ENCODE peak calls at places on chromosomes 4 and X, in seven cellular contexts. J is H1; F is Peyer's patch; O is pancreas; M is CD4-positive, alpha-beta T cell; A is neuronal stem cell; D is astrocyte. P is an unnamed sample.
A peak's percentile ranks its signal among the peaks of the same experiment; 100 is the strongest.

GRCh38 chr4:189771696-189772361 is 168.8 kb upstream of the FRG1 start:
- DNase-seq in F (no peak), A (no peak), O (no peak), M (no peak), J (no peak), D (no peak), P (no peak)

GRCh38 chr4:77742054-77742453 is 77.1 kb downstream of the CNOT6L start:
- DNase-seq in O (no peak), J (no peak), D (no peak), F (no peak), A (no peak), M (no peak), P (peak; percentile 40)

GRCh38 chrX:25523574-25523973 is 507.8 kb upstream of the ARX start:
- DNase-seq in O (no peak), J (peak; percentile 42), F (no peak), A (peak; percentile 12), M (no peak), D (no peak), P (peak; percentile 52)

GRCh38 chr4:73329300-73329699 is 70.7 kb upstream of the ANKRD17 start:
- DNase-seq in D (no peak), A (no peak), J (no peak), F (no peak), M (no peak), O (no peak), P (no peak)

GRCh38 chrX:29431895-29432294 is 783.5 kb upstream of the MAGEB2 start:
- DNase-seq in M (no peak), O (no peak), A (no peak), F (no peak), D (no peak), J (no peak), P (no peak)

GRCh38 chr4:7416745-7417432 is 17.8 kb downstream of the PSAPL1 start:
- DNase-seq in A (no peak), F (no peak), J (peak; percentile 24), O (no peak), D (no peak), M (no peak), P (no peak)

GRCh38 chrX:11137543-11138139 is 26.5 kb downstream of the HCCS start:
- DNase-seq in M (no peak), F (no peak), D (peak; percentile 9), A (no peak), J (no peak), O (no peak), P (peak; percentile 90)

GRCh38 chr4:138861130-138861529 is 154.5 kb upstream of the NOCT start:
- DNase-seq in M (no peak), A (no peak), J (no peak), D (peak; percentile 70), O (no peak), F (no peak), P (peak; percentile 34)

GRCh38 chr4:28462766-28463165 is 1602.1 kb downstream of the STIM2 start:
- DNase-seq in O (no peak), F (no peak), J (no peak), M (no peak), D (no peak), A (no peak), P (peak; percentile 4)

GRCh38 chr4:136036744-136037143 is 1495.5 kb downstream of the PCDH18 start:
- DNase-seq in A (no peak), D (peak; percentile 74), O (no peak), F (no peak), J (no peak), M (no peak), P (peak; percentile 97)

GRCh38 chr4:10947898-10948297 is 263.3 kb upstream of the CLNK start:
- DNase-seq in A (no peak), F (no peak), D (no peak), M (no peak), J (no peak), O (no peak), P (no peak)

GRCh38 chr4:26281876-26282275 is 38.9 kb upstream of the RBPJ start:
- DNase-seq in F (no peak), O (no peak), A (no peak), M (no peak), D (no peak), J (no peak), P (peak; percentile 37)

GRCh38 chr4:38684271-38684670 is 20.3 kb downstream of the KLF3 start:
- DNase-seq in D (no peak), F (no peak), J (no peak), M (no peak), O (no peak), A (no peak), P (no peak)

GRCh38 chr4:153955306-153955705 is 166.4 kb upstream of the SFRP2 start:
- DNase-seq in M (no peak), D (no peak), F (no peak), J (no peak), A (no peak), O (no peak), P (peak; percentile 57)

GRCh38 chr4:105327222-105327621 is 146.6 kb downstream of the PPA2 start:
- DNase-seq in F (no peak), D (no peak), O (no peak), M (no peak), A (no peak), J (no peak), P (no peak)

GRCh38 chr4:141636771-141637460 is 533 bp downstream of the IL15 start:
- DNase-seq in D (peak; percentile 58), A (peak; percentile 39), F (peak; percentile 78), J (peak; percentile 70), M (no peak), O (peak; percentile 80), P (peak; percentile 83)

DNA sequence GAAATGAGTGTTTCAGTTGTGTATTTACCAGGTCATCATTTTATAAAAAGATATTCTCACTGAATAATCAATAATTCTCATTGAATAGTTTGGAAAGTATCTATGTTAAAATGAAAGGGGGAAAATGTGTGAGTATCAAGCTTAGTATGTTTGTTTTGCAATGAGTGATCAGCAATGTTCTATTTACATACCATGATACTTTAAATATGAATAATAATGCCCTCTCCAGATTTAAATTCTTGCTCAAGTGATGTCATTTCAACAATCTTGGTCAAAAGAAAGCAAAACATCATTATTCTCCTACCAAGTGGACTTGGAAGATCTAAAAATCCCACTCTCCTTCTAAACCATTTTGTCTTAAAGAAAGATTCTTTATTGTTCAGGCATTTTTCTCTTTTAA is 42.1 kb upstream of the ANKRD50 start:
- DNase-seq in O (no peak), D (no peak), J (no peak), F (no peak), A (no peak), M (no peak), P (peak; percentile 56)
- H3K27me3 ChIP-seq in O (no peaks in the 10 kb centered on the region), D (no peaks in the 10 kb centered on the region), J (no peaks in the 10 kb centered on the region), F (no peaks in the 10 kb centered on the region), A (no peaks in the 10 kb centered on the region), M (no peaks in the 10 kb centered on the region), P (no peaks in the 10 kb centered on the region)

GRCh38 chr4:6288342-6288741 is 18.7 kb downstream of the WFS1 start:
- DNase-seq in D (no peak), J (no peak), F (no peak), O (no peak), M (no peak), A (no peak), P (no peak)

GRCh38 chr4:6288871-6289270 is 19.2 kb downstream of the WFS1 start:
- DNase-seq in D (no peak), F (no peak), M (no peak), J (no peak), A (no peak), O (no peak), P (no peak)

GRCh38 chr4:6291784-6292297 is 22.2 kb downstream of the WFS1 start:
- DNase-seq in D (no peak), A (no peak), O (no peak), M (no peak), F (no peak), J (no peak), P (no peak)

GRCh38 chr4:6290769-6291547 is 21.3 kb downstream of the WFS1 start:
- DNase-seq in F (no peak), J (no peak), A (no peak), M (no peak), O (peak; percentile 53), D (no peak), P (no peak)

DNA sequence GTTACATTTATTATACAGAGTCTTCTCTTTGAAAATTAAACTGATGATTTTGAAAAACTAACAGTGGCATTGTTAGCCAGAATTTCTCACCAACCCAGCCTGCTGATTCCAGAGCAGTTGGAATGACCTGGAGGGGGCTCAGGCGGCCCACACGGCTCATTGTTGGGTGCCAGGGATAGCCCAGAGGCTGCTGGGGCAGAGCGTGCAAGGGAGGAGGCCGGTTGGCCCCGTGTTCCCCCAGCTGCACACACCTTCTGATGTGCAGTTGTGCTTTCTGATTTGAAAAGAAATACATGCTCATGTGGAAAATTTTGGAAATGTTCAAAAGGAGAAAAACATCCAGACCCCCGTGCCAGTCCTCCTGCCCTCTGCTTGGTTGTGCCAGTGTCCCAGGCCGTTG is 20.6 kb downstream of the WFS1 start:
- DNase-seq in J (no peak), D (no peak), F (no peak), M (no peak), A (no peak), O (no peak), P (no peak)
- H3K27me3 ChIP-seq in J (no peaks in the 10 kb centered on the region), D (no peaks in the 10 kb centered on the region), F (no peaks in the 10 kb centered on the region), M (no peaks in the 10 kb centered on the region), A (no peaks in the 10 kb centered on the region), O (no peaks in the 10 kb centered on the region), P (no peaks in the 10 kb centered on the region)

GRCh38 chr4:186494496-186494895 is 60.9 kb downstream of the MTNR1A start:
- DNase-seq in J (no peak), O (no peak), A (no peak), D (no peak), M (no peak), F (no peak), P (no peak)
- H3K27me3 ChIP-seq in J (no peaks in the 10 kb centered on the region), O (no peaks in the 10 kb centered on the region), A (no peaks in the 10 kb centered on the region), D (no peaks in the 10 kb centered on the region), M (no peaks in the 10 kb centered on the region), F (no peaks in the 10 kb centered on the region), P (no peaks in the 10 kb centered on the region)

DNA sequence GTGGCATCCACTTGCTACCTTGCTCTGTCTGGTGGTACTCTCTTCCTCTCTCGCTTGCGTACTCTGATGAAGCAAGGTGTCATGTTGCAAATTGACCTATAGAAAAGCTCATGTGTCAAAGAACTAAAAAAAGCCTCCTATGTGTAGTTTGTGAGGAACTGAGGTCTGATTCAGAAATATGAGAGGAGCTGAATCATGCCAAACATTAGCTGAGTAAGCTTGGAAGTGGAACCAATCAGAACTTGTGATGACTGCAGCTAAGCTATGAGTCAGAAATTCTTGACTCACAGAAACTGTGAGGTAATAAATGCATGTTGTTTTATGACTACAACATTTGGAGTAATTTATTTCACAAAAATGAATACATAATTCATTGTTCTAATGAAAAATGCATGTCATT is 2138.8 kb downstream of the PCDH7 start:
- DNase-seq in F (no peak), A (no peak), D (peak; percentile 83), O (no peak), M (no peak), J (no peak), P (peak; percentile 72)
- H3K27me3 ChIP-seq in F (no peaks in the 10 kb centered on the region), A (no peaks in the 10 kb centered on the region), D (no peaks in the 10 kb centered on the region), O (no peaks in the 10 kb centered on the region), M (no peaks in the 10 kb centered on the region), J (no peaks in the 10 kb centered on the region), P (no peaks in the 10 kb centered on the region)

DNA sequence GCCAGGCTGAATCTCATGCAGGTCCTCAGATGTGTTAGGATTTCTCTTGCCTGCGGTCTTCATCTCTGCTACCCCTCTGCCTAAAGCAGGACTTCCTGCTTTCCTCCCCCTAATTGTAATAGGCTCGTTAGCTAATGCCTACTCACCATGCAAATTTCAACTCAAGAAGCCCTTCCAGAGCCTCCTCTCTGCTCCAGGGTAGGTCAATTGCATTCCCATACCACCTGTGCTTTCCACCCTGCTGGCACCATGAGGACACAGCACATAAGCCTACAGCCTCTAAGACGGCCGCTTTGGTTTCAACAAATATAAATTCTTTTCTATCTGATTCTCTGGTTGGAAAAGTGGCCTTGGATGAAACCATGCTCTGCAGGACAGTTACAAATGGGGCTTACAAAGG is 93.9 kb downstream of the QDPR start:
- DNase-seq in D (no peak), J (no peak), F (no peak), M (no peak), O (no peak), A (no peak), P (no peak)
- H3K27me3 ChIP-seq in D (no peaks in the 10 kb centered on the region), J (no peaks in the 10 kb centered on the region), F (no peaks in the 10 kb centered on the region), M (no peaks in the 10 kb centered on the region), O (no peaks in the 10 kb centered on the region), A (no peaks in the 10 kb centered on the region), P (peaks cover 17% of the 10 kb centered on the region)